ENCODE peak calls at places on chromosomes 6 and 20, in seven cellular contexts. P is NCI-H460; V is lower lobe of right lung; X is AG10803; R is progenitor cell of endocrine pancreas; J is NCI-H2081; E is stimulated activated CD4-positive, alpha-beta T cell treated with anti-CD3 and anti-CD28 coated beads, Interleukin-4, amount 100 ng/mL, for 24 hours. H is an unnamed sample.

GRCh38 chr6:42390228-42390934 is 61.3 kb downstream of the TRERF1 start:
- DNase-seq in P (no peak), X (no peak), E (peak), R (no peak), V (no peak), J (no peak), H (no peak)

GRCh38 chr6:142440603-142441293 is 138.9 kb downstream of the ADGRG6 start:
- DNase-seq in P (no peak), J (no peak), V (no peak), R (no peak), X (no peak), E (no peak), H (no peak)

GRCh38 chr6:81950877-81951276 is 198.4 kb upstream of the TENT5A start:
- DNase-seq in V (no peak), P (no peak), X (peak), J (no peak), E (no peak), R (no peak), H (no peak)

GRCh38 chr6:37512400-37512958 is 12.8 kb upstream of the CCDC167 start:
- DNase-seq in X (no peak), J (no peak), E (no peak), R (no peak), P (no peak), V (no peak), H (peak)

GRCh38 chr6:36330366-36330765 is 6.3 kb downstream of the BNIP5 start:
- DNase-seq in J (no peak), E (no peak), R (no peak), V (no peak), X (no peak), P (no peak), H (no peak)

GRCh38 chr6:82909551-82909950 is 156.1 kb downstream of the UBE3D start:
- DNase-seq in X (peak), E (no peak), R (no peak), P (no peak), V (no peak), J (no peak), H (no peak)

GRCh38 chr6:82178084-82178758 is 69.3 kb downstream of the IBTK start:
- DNase-seq in X (peak), R (no peak), E (no peak), V (no peak), P (peak), J (peak), H (no peak)

GRCh38 chr6:126773122-126773805 is 345.2 kb upstream of the RSPO3 start:
- DNase-seq in X (peak), J (no peak), P (no peak), E (no peak), R (no peak), V (no peak), H (no peak)

GRCh38 chr6:2875840-2876207 is 27.3 kb downstream of the SERPINB9 start:
- DNase-seq in X (no peak), J (no peak), V (peak), E (peak), P (no peak), R (no peak), H (peak)

GRCh38 chr6:45555981-45556771 is 178.4 kb upstream of the SUPT3H start:
- DNase-seq in P (no peak), R (no peak), X (peak), J (no peak), V (no peak), E (no peak), H (no peak)

GRCh38 chr20:23235173-23236027 is 115.2 kb upstream of the NXT1 start:
- DNase-seq in J (peak), V (peak), R (peak), E (peak), X (peak), P (peak), H (no peak)

GRCh38 chr6:145155411-145155810 is 579.9 kb downstream of the EPM2A start:
- DNase-seq in J (no peak), P (no peak), E (no peak), V (no peak), X (no peak), R (no peak), H (no peak)

GRCh38 chr6:167493961-167494697 is 169.2 kb downstream of the TTLL2 start:
- DNase-seq in R (no peak), J (no peak), V (no peak), E (no peak), P (no peak), X (no peak), H (no peak)

H was measured in Caco-2.